ENCODE peak calls at places on chromosomes 12 and 14, in five cellular contexts. E, W, F, V and N are unnamed samples.

GRCh38 chr12:16492240-16492639 is 113.7 kb downstream of the LMO3 start:
- DNase-seq in V (peak; percentile 9), F (no peak), E (no peak), W (no peak), N (no peak)

GRCh38 chr14:82855912-82856381 is 1322.3 kb upstream of the SEL1L start:
- DNase-seq in F (no peak), W (no peak), V (peak; percentile 1), E (peak; percentile 68), N (peak; percentile 81)

GRCh38 chr14:31933716-31934115 is 143.4 kb upstream of the ARHGAP5 start:
- DNase-seq in E (peak; percentile 36), V (no peak), W (no peak), F (no peak), N (no peak)

GRCh38 chr12:42862055-42862454 is 272.5 kb upstream of the PRICKLE1 start:
- DNase-seq in V (no peak), E (peak; percentile 29), F (no peak), W (no peak), N (peak; percentile 2)

GRCh38 chr14:104893435-104894207 is 28.6 kb downstream of the CEP170B start:
- DNase-seq in E (no peak), V (peak; percentile 5), F (peak; percentile 44), W (peak; percentile 68), N (no peak)

GRCh38 chr12:77058740-77059139 is 6.6 kb downstream of the E2F7 start:
- DNase-seq in E (peak; percentile 59), W (no peak), F (no peak), V (no peak), N (peak; percentile 47)

GRCh38 chr12:56565510-56566101 is 44.0 kb downstream of the RBMS2 start:
- DNase-seq in E (peak; percentile 81), F (peak; percentile 67), V (peak; percentile 54), W (peak; percentile 80), N (peak; percentile 37)

GRCh38 chr14:72054929-72055328 is 122.7 kb downstream of the RGS6 start:
- DNase-seq in F (no peak), W (no peak), E (no peak), V (peak; percentile 15), N (no peak)

GRCh38 chr14:77157716-77158115 is 16.1 kb upstream of the ZDHHC22 start:
- DNase-seq in E (no peak), F (no peak), V (no peak), W (no peak), N (no peak)

GRCh38 chr14:41285193-41285748 is 321.4 kb upstream of the LRFN5 start:
- DNase-seq in F (no peak), W (no peak), E (peak; percentile 31), V (no peak), N (peak; percentile 56)

GRCh38 chr12:114163766-114164165 is 197.6 kb upstream of the RBM19 start:
- DNase-seq in F (no peak), V (no peak), W (no peak), E (peak; percentile 85), N (peak; percentile 22)

GRCh38 chr12:53568428-53569173 is 57.6 kb downstream of the ATF7 start:
- DNase-seq in F (no peak), V (no peak), E (no peak), W (no peak), N (peak; percentile 55)

GRCh38 chr14:104085032-104085888 is at the start of gene ASPG:
- DNase-seq in V (no peak), F (peak; percentile 56), E (no peak), W (peak; percentile 61), N (no peak)

GRCh38 chr14:20460458-20461229 is 590 bp downstream of the PIP4P1 start:
- DNase-seq in V (peak; percentile 73), W (peak; percentile 73), F (peak; percentile 74), E (no peak), N (peak; percentile 39)

GRCh38 chr12:4117386-4118016 is 156.1 kb upstream of the CCND2 start:
- DNase-seq in V (peak; percentile 57), W (no peak), F (no peak), E (no peak), N (no peak)
- H3K4me3 ChIP-seq in V (peak overlapping the region; percentile 53), W (no peak overlapping the region), F (no peak overlapping the region), E (no peak overlapping the region), N (no peak overlapping the region)

GRCh38 chr14:93543766-93544165 is 113.0 kb downstream of the UNC79 start:
- DNase-seq in V (peak; percentile 18), E (peak; percentile 23), F (no peak), W (no peak), N (peak; percentile 39)
- TF ChIP-seq CTCF in V (peak; percentile 24), E (peak; percentile 37), F (peak; percentile 32), W (no peak), N (peak; percentile 41)

DNA sequence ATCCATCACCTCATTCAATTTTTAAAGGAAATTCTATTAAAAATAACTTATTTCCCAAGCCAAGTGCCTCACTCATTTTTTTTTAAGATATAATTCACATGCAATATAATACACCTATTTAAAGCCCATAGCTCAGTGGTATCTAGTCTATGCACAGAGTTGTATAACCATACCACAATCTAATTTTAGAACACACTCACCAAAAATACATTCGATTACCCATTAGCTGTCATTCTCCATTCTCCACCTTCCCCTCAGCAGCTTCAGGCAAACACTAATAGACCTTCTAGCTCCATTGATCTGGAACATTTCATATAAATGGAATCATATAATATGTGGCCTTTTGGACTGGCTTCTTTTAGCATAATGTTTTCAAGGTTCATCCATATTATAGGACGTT is 49.5 kb downstream of the CLMN start:
- DNase-seq in E (no peak), W (no peak), V (no peak), F (no peak), N (no peak)
- H3K4me3 ChIP-seq in E (no peak overlapping the region), W (no peak overlapping the region), V (no peak overlapping the region), F (no peak overlapping the region), N (no peak overlapping the region)

DNA sequence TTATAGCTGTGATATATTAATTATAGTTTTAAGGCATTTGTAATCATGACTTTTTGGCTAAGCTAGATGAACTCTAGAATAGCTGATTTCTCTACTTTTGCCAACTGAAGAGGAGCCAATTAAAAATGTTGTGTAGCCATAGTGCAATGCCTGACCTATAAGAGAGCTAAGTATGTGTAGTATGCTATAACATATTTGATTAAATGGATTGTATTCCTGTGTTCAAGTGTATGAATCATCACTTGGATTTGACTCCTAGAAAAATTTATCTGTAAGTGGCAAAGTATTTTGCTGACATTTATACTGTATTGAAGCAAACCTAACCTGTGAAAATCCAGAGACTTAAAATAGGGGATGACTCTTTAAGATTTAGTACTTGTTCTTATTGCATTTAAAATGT is 34.2 kb downstream of the PCNX4 start:
- DNase-seq in W (no peak), F (no peak), E (no peak), V (no peak), N (no peak)
- TF ChIP-seq CTCF in W (no peak), F (no peak), E (no peak), V (no peak), N (no peak)

DNA sequence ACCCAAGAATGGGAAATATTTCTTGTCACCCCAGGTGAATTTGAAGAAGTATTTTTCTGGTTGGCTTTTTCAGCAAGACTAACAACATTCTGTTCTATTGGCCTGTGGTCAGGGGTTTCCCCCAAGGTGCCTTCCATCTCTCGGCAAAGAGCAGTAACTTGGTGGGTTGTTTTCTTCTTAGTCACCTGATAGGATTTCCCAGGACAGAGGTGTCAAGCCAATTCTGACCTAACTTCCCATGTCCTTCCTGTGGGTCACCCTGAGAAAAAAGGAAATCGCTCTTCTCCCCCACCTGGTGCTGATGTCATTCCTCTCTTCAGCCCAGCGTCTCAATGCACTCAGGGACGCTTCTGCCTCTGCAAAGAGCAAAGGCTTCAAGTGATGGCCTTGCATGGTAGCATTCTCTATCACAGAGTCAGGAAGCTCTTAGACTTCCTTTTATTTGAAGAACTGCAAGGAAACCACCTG is 16.1 kb upstream of the IFNG start:
- DNase-seq in W (no peak), F (no peak), V (peak; percentile 76), E (no peak), N (no peak)
- H3K4me3 ChIP-seq in W (no peak overlapping the region), F (no peak overlapping the region), V (peak overlapping the region; percentile 16), E (no peak overlapping the region), N (no peak overlapping the region)

GRCh38 chr12:85951823-85952222 is 77.7 kb downstream of the NTS start:
- DNase-seq in E (peak; percentile 39), F (no peak), W (no peak), V (peak; percentile 2), N (peak; percentile 36)
- TF ChIP-seq CTCF in E (peak; percentile 55), F (peak; percentile 20), W (no peak), V (peak; percentile 15), N (peak; percentile 44)

GRCh38 chr12:131896080-131896810 is 1.8 kb downstream of the ULK1 start:
- DNase-seq in E (peak; percentile 91), V (peak; percentile 73), F (peak; percentile 95), W (peak; percentile 98), N (peak; percentile 89)

GRCh38 chr12:131895640-131896079 is 1.2 kb downstream of the ULK1 start:
- DNase-seq in F (no peak), W (no peak), V (no peak), E (peak; percentile 4), N (no peak)

GRCh38 chr12:131896811-131897270 is 2.4 kb downstream of the ULK1 start:
- DNase-seq in E (no peak), W (no peak), F (no peak), V (no peak), N (no peak)

GRCh38 chr12:131897875-131898274 is 3.5 kb downstream of the ULK1 start:
- DNase-seq in F (no peak), V (no peak), W (no peak), E (no peak), N (no peak)

GRCh38 chr12:131897276-131897675 is 2.9 kb downstream of the ULK1 start:
- DNase-seq in V (no peak), E (no peak), W (no peak), F (no peak), N (no peak)
- H3K4me3 ChIP-seq in V (no peak overlapping the region), E (no peak overlapping the region), W (peak overlapping the region; percentile 91), F (peak overlapping the region; percentile 75), N (no peak overlapping the region)

GRCh38 chr14:100120522-100121269 is 38.7 kb downstream of the DEGS2 start:
- DNase-seq in E (no peak), W (no peak), V (no peak), F (no peak), N (no peak)
- TF ChIP-seq CTCF in E (no peak), W (no peak), V (no peak), F (no peak), N (no peak)

DNA sequence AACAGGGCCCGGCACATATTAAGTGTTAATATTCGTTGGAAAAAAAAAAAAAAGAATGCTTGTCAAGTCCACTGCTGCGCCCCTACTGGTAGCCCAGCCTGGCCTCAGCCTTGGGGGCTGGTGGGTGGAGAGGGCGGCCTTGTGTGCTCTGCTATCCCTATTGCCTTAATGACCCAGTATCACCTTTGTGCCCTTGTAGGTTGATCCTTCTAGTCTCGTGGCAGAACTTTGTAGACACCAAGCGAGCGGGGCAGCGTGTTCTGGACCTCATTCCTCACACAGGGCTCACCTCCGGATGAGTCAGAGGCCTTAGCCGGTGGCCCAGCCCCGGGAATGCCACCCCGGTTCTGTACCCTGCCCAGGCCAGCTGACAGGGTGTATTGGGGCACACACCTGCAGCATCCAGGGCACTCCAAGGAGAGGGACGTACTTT is 1.8 kb upstream of the RCOR1 start:
- DNase-seq in E (peak; percentile 28), V (peak; percentile 29), W (peak; percentile 70), F (peak; percentile 55), N (peak; percentile 51)
- H3K4me3 ChIP-seq in E (peak overlapping the region; percentile 77), V (no peak overlapping the region), W (peak overlapping the region; percentile 88), F (no peak overlapping the region), N (peak overlapping the region; percentile 71)